ENCODE peak calls at places on chromosome 5, in four cellular contexts. W is IMR-90, D is neural progenitor cell, L is foreskin keratinocyte. V is an unnamed sample.

GRCh38 chr5:91079037-91079436 is 304.1 kb downstream of the ARRDC3 start:
- DNase-seq in W (no peak), L (no peak), D (no peak), V (no peak)

GRCh38 chr5:178774866-178775539 is 44.5 kb upstream of the ZNF354A start:
- DNase-seq in W (no peak), D (no peak), L (no peak), V (no peak)

GRCh38 chr5:1315709-1316587 is 21.1 kb upstream of the TERT start:
- DNase-seq in D (peak), L (peak), W (no peak), V (peak)

GRCh38 chr5:89728750-89729149 is 680.8 kb downstream of the CETN3 start:
- DNase-seq in L (no peak), D (no peak), W (peak), V (no peak)

GRCh38 chr5:62042007-62042406 is 264.0 kb upstream of the KIF2A start:
- DNase-seq in D (no peak), L (no peak), W (no peak), V (no peak)

GRCh38 chr5:132759114-132760042 is 12.2 kb downstream of the CCNI2 start:
- DNase-seq in W (no peak), D (no peak), L (no peak), V (no peak)

GRCh38 chr5:43154424-43154823 is 33.7 kb downstream of the ZNF131 start:
- DNase-seq in L (no peak), W (no peak), D (no peak), V (no peak)

GRCh38 chr5:107469485-107469884 is 201.3 kb downstream of the EFNA5 start:
- DNase-seq in L (peak), W (peak), D (no peak), V (peak)

GRCh38 chr5:166551384-166551783 is 1740.1 kb upstream of the WWC1 start:
- DNase-seq in W (no peak), L (no peak), D (no peak), V (no peak)

GRCh38 chr5:169862348-169862905 is 117.9 kb downstream of the INSYN2B start:
- DNase-seq in D (no peak), L (no peak), W (peak), V (no peak)

GRCh38 chr5:122415481-122416120 is 103.6 kb downstream of the SNCAIP start:
- DNase-seq in L (peak), W (peak), D (peak), V (peak)

GRCh38 chr5:170293273-170293672 is 4.3 kb downstream of the LCP2 start:
- DNase-seq in L (no peak), W (no peak), D (no peak), V (no peak)

GRCh38 chr5:125696762-125697161 is 726.4 kb upstream of the GRAMD2B start:
- DNase-seq in D (no peak), W (peak), L (peak), V (peak)

GRCh38 chr5:60634054-60634453 is 65.9 kb downstream of the DEPDC1B start:
- DNase-seq in L (no peak), D (no peak), W (no peak), V (no peak)

GRCh38 chr5:144794922-144795321 is 624.2 kb downstream of the KCTD16 start:
- DNase-seq in W (peak), D (peak), L (no peak), V (no peak)

GRCh38 chr5:17928571-17928970 is 294.3 kb downstream of the TAF11L14 start:
- DNase-seq in L (peak), D (no peak), W (no peak), V (peak)

GRCh38 chr5:69467442-69468225 is 25.0 kb upstream of the OCLN start:
- DNase-seq in D (no peak), L (no peak), W (peak), V (no peak)

GRCh38 chr5:167639761-167640160 is 651.7 kb upstream of the WWC1 start:
- DNase-seq in L (peak), D (no peak), W (no peak), V (no peak)

GRCh38 chr5:113273949-113274348 is 160.8 kb downstream of the TSSK1B start:
- DNase-seq in W (no peak), L (no peak), D (no peak), V (no peak)

GRCh38 chr5:77679791-77680190 is 41.3 kb upstream of the OTP start:
- DNase-seq in W (peak), D (no peak), L (peak), V (peak)

GRCh38 chr5:176474476-176474875 is 26.3 kb downstream of the FAF2 start:
- DNase-seq in D (no peak), L (peak), W (peak), V (no peak)

GRCh38 chr5:103120607-103121200 is 603 bp downstream of the PPIP5K2 start:
- DNase-seq in D (peak), L (no peak), W (peak), V (peak)

GRCh38 chr5:36301858-36302603 is at the start of gene RANBP3L:
- DNase-seq in D (peak), W (peak), L (no peak), V (no peak)

GRCh38 chr5:26487553-26487952 is 550.8 kb downstream of the CDH9 start:
- DNase-seq in L (no peak), W (no peak), D (no peak), V (no peak)

GRCh38 chr5:155193018-155193417 is 179.5 kb downstream of the KIF4B start:
- DNase-seq in D (no peak), W (no peak), L (peak), V (peak)

GRCh38 chr5:79938468-79938867 is 52.6 kb downstream of the MTX3 start:
- DNase-seq in D (no peak), W (no peak), L (peak), V (peak)

GRCh38 chr5:154049685-154050084 is 10.9 kb downstream of the MFAP3 start:
- DNase-seq in L (no peak), W (no peak), D (no peak), V (no peak)

GRCh38 chr5:36777105-36777757 is 99.3 kb upstream of the NIPBL start:
- DNase-seq in L (no peak), W (peak), D (peak), V (peak)

GRCh38 chr5:170603101-170603500 is 99.3 kb downstream of the KCNIP1 start:
- DNase-seq in L (no peak), W (no peak), D (no peak), V (no peak)

GRCh38 chr5:124157320-124157719 is 589.1 kb downstream of the ZNF608 start:
- DNase-seq in W (no peak), D (no peak), L (no peak), V (peak)

GRCh38 chr5:180111273-180111695 is 39.7 kb upstream of the RNF130 start:
- DNase-seq in W (no peak), L (no peak), D (no peak), V (no peak)

GRCh38 chr5:135383803-135384495 is 15.1 kb downstream of the MACROH2A1 start:
- DNase-seq in W (no peak), L (no peak), D (no peak), V (no peak)

GRCh38 chr5:50320131-50320749 is 120.8 kb downstream of the EMB start:
- DNase-seq in W (no peak), D (no peak), L (peak), V (peak)
- TF ChIP-seq CTCF in W (peak), D (no peak), L (peak), V (peak)

GRCh38 chr5:40909723-40910122 is 426 bp downstream of the C7 start:
- DNase-seq in D (no peak), W (peak), L (no peak), V (no peak)
- H3K27ac ChIP-seq in D (no peak), W (no peak), L (no peak), V (no peak)

GRCh38 chr5:151240891-151241290 is 12.1 kb upstream of the GM2A start:
- DNase-seq in D (no peak), L (no peak), W (no peak), V (no peak)
- TF ChIP-seq CTCF in D (no peak), L (no peak), W (no peak), V (no peak)

GRCh38 chr5:68252678-68253520 is 37.3 kb downstream of the PIK3R1 start:
- DNase-seq in D (peak), L (peak), W (peak), V (peak)

GRCh38 chr5:68250662-68251298 is 35.2 kb downstream of the PIK3R1 start:
- DNase-seq in D (no peak), L (no peak), W (no peak), V (no peak)

GRCh38 chr5:68249520-68249919 is 34.0 kb downstream of the PIK3R1 start:
- DNase-seq in D (no peak), W (no peak), L (no peak), V (no peak)

GRCh38 chr5:68251804-68252648 is 36.5 kb downstream of the PIK3R1 start:
- DNase-seq in L (peak), D (no peak), W (peak), V (peak)

GRCh38 chr5:68251386-68251785 is 35.8 kb downstream of the PIK3R1 start:
- DNase-seq in L (no peak), W (peak), D (no peak), V (peak)
- H3K27ac ChIP-seq in L (no peak), W (peak), D (no peak), V (peak)

GRCh38 chr5:148830220-148830619 is 3.8 kb downstream of the ADRB2 start:
- DNase-seq in W (no peak), L (no peak), D (no peak), V (no peak)

GRCh38 chr5:148829248-148829594 is 2.8 kb downstream of the ADRB2 start:
- DNase-seq in L (no peak), W (no peak), D (no peak), V (no peak)

GRCh38 chr5:148827723-148828122 is 1.3 kb downstream of the ADRB2 start:
- DNase-seq in L (no peak), W (peak), D (no peak), V (peak)

GRCh38 chr5:148829734-148830133 is 3.3 kb downstream of the ADRB2 start:
- DNase-seq in L (no peak), D (no peak), W (no peak), V (no peak)

GRCh38 chr5:148828461-148829247 is 2.2 kb downstream of the ADRB2 start:
- DNase-seq in W (peak), D (no peak), L (no peak), V (peak)
- TF ChIP-seq CTCF in W (no peak), D (no peak), L (peak), V (peak)

GRCh38 chr5:137836997-137837396 is 30.7 kb upstream of the MYOT start:
- DNase-seq in L (peak), W (peak), D (no peak), V (no peak)
- H3K27ac ChIP-seq in L (no peak), W (no peak), D (no peak), V (no peak)

GRCh38 chr5:157324237-157324636 is 58.3 kb downstream of the CYFIP2 start:
- DNase-seq in L (no peak), D (no peak), W (no peak), V (no peak)
- TF ChIP-seq CTCF in L (peak), D (peak), W (peak), V (no peak)

V was measured in RWPE1.